ENCODE peak calls at places on chromosomes 5 and 9, in seven cellular contexts. One of them, this sample, is unnamed.
A peak's percentile ranks its signal among the peaks of the same experiment; 100 is the strongest.

GRCh38 chr5:56817306-56817986 is 2.1 kb downstream of the MAP3K1 start:
- DNase-seq in effector memory CD4-positive, alpha-beta T cell: no peak
- DNase-seq in DND-41: no peak
- DNase-seq in PC-3: no peak
- DNase-seq in CD8-positive, alpha-beta T cell: no peak
- DNase-seq in heart right ventricle: no peak
- DNase-seq in spleen: no peak
- DNase-seq in this sample: no peak

GRCh38 chr9:114893622-114894021 is 36.8 kb downstream of the TNFSF8 start:
- DNase-seq in spleen: no peak
- DNase-seq in DND-41: no peak
- DNase-seq in effector memory CD4-positive, alpha-beta T cell: no peak
- DNase-seq in heart right ventricle: no peak
- DNase-seq in CD8-positive, alpha-beta T cell: no peak
- DNase-seq in PC-3: peak; percentile 76
- DNase-seq in this sample: no peak

GRCh38 chr9:129073404-129073803 is 7.5 kb upstream of the DOLPP1 start:
- DNase-seq in heart right ventricle: no peak
- DNase-seq in CD8-positive, alpha-beta T cell: no peak
- DNase-seq in DND-41: no peak
- DNase-seq in spleen: no peak
- DNase-seq in PC-3: no peak
- DNase-seq in effector memory CD4-positive, alpha-beta T cell: no peak
- DNase-seq in this sample: no peak

GRCh38 chr9:99478469-99479027 is 256.5 kb downstream of the SEC61B start:
- DNase-seq in CD8-positive, alpha-beta T cell: no peak
- DNase-seq in spleen: no peak
- DNase-seq in DND-41: no peak
- DNase-seq in heart right ventricle: peak; percentile 60
- DNase-seq in PC-3: no peak
- DNase-seq in effector memory CD4-positive, alpha-beta T cell: no peak
- DNase-seq in this sample: no peak

GRCh38 chr5:172002310-172002709 is 4.1 kb downstream of the FBXW11 start:
- DNase-seq in effector memory CD4-positive, alpha-beta T cell: no peak
- DNase-seq in PC-3: peak; percentile 40
- DNase-seq in DND-41: no peak
- DNase-seq in CD8-positive, alpha-beta T cell: no peak
- DNase-seq in heart right ventricle: no peak
- DNase-seq in spleen: no peak
- DNase-seq in this sample: no peak

GRCh38 chr5:13276143-13276542 is 668.3 kb downstream of the DNAH5 start:
- DNase-seq in effector memory CD4-positive, alpha-beta T cell: no peak
- DNase-seq in DND-41: no peak
- DNase-seq in heart right ventricle: no peak
- DNase-seq in CD8-positive, alpha-beta T cell: no peak
- DNase-seq in spleen: no peak
- DNase-seq in PC-3: peak; percentile 38
- DNase-seq in this sample: no peak

GRCh38 chr5:138188632-138189031 is 9.7 kb downstream of the KIF20A start:
- DNase-seq in PC-3: no peak
- DNase-seq in effector memory CD4-positive, alpha-beta T cell: no peak
- DNase-seq in spleen: no peak
- DNase-seq in CD8-positive, alpha-beta T cell: no peak
- DNase-seq in DND-41: no peak
- DNase-seq in heart right ventricle: no peak
- DNase-seq in this sample: no peak

GRCh38 chr9:37004424-37004935 is 29.6 kb downstream of the PAX5 start:
- DNase-seq in CD8-positive, alpha-beta T cell: no peak
- DNase-seq in DND-41: no peak
- DNase-seq in heart right ventricle: no peak
- DNase-seq in effector memory CD4-positive, alpha-beta T cell: no peak
- DNase-seq in spleen: no peak
- DNase-seq in PC-3: no peak
- DNase-seq in this sample: no peak

GRCh38 chr9:127921592-127922120 is 4.8 kb upstream of the ST6GALNAC4 start:
- DNase-seq in effector memory CD4-positive, alpha-beta T cell: peak; percentile 61
- DNase-seq in PC-3: peak; percentile 62
- DNase-seq in heart right ventricle: peak; percentile 73
- DNase-seq in spleen: peak; percentile 94
- DNase-seq in CD8-positive, alpha-beta T cell: peak; percentile 82
- DNase-seq in DND-41: peak; percentile 68
- DNase-seq in this sample: peak; percentile 90

GRCh38 chr5:116763987-116764866 is 189.6 kb upstream of the SEMA6A start:
- DNase-seq in DND-41: no peak
- DNase-seq in spleen: no peak
- DNase-seq in heart right ventricle: no peak
- DNase-seq in CD8-positive, alpha-beta T cell: no peak
- DNase-seq in PC-3: no peak
- DNase-seq in effector memory CD4-positive, alpha-beta T cell: no peak
- DNase-seq in this sample: no peak

GRCh38 chr9:121485618-121486531 is 13.8 kb downstream of the GGTA1 start:
- DNase-seq in heart right ventricle: no peak
- DNase-seq in spleen: no peak
- DNase-seq in CD8-positive, alpha-beta T cell: no peak
- DNase-seq in DND-41: no peak
- DNase-seq in effector memory CD4-positive, alpha-beta T cell: no peak
- DNase-seq in PC-3: no peak
- DNase-seq in this sample: no peak

GRCh38 chr9:112711050-112711689 is 6.7 kb downstream of the INIP start:
- DNase-seq in DND-41: no peak
- DNase-seq in PC-3: peak; percentile 27
- DNase-seq in spleen: no peak
- DNase-seq in effector memory CD4-positive, alpha-beta T cell: no peak
- DNase-seq in CD8-positive, alpha-beta T cell: no peak
- DNase-seq in heart right ventricle: no peak
- DNase-seq in this sample: peak; percentile 55

GRCh38 chr9:127897194-127897692 is 2.2 kb downstream of the ST6GALNAC6 start:
- DNase-seq in DND-41: no peak
- DNase-seq in effector memory CD4-positive, alpha-beta T cell: no peak
- DNase-seq in CD8-positive, alpha-beta T cell: no peak
- DNase-seq in PC-3: no peak
- DNase-seq in heart right ventricle: peak; percentile 87
- DNase-seq in spleen: peak; percentile 81
- DNase-seq in this sample: peak; percentile 98

GRCh38 chr9:421896-422295 is 207.2 kb downstream of the DOCK8 start:
- DNase-seq in effector memory CD4-positive, alpha-beta T cell: no peak
- DNase-seq in PC-3: no peak
- DNase-seq in spleen: no peak
- DNase-seq in CD8-positive, alpha-beta T cell: no peak
- DNase-seq in DND-41: no peak
- DNase-seq in heart right ventricle: no peak
- DNase-seq in this sample: no peak

GRCh38 chr5:172778223-172778814 is 7.3 kb upstream of the DUSP1 start:
- DNase-seq in PC-3: peak; percentile 92
- DNase-seq in spleen: no peak
- DNase-seq in CD8-positive, alpha-beta T cell: no peak
- DNase-seq in DND-41: no peak
- DNase-seq in heart right ventricle: no peak
- DNase-seq in effector memory CD4-positive, alpha-beta T cell: no peak
- DNase-seq in this sample: peak; percentile 73

GRCh38 chr9:131682261-131682660 is 57.6 kb downstream of the RAPGEF1 start:
- DNase-seq in PC-3: no peak
- DNase-seq in CD8-positive, alpha-beta T cell: no peak
- DNase-seq in DND-41: no peak
- DNase-seq in heart right ventricle: no peak
- DNase-seq in effector memory CD4-positive, alpha-beta T cell: no peak
- DNase-seq in spleen: no peak
- DNase-seq in this sample: no peak

GRCh38 chr5:10596310-10596703 is 32.4 kb downstream of the ANKRD33B start:
- DNase-seq in CD8-positive, alpha-beta T cell: no peak
- DNase-seq in PC-3: no peak
- DNase-seq in spleen: no peak
- DNase-seq in effector memory CD4-positive, alpha-beta T cell: no peak
- DNase-seq in DND-41: no peak
- DNase-seq in heart right ventricle: no peak
- DNase-seq in this sample: no peak

GRCh38 chr9:118439446-118439845 is 735.2 kb downstream of the TLR4 start:
- DNase-seq in effector memory CD4-positive, alpha-beta T cell: no peak
- DNase-seq in PC-3: no peak
- DNase-seq in heart right ventricle: no peak
- DNase-seq in CD8-positive, alpha-beta T cell: no peak
- DNase-seq in spleen: no peak
- DNase-seq in DND-41: no peak
- DNase-seq in this sample: no peak

GRCh38 chr5:146962801-146963355 is 84.3 kb upstream of the PPP2R2B start:
- DNase-seq in spleen: no peak
- DNase-seq in CD8-positive, alpha-beta T cell: no peak
- DNase-seq in effector memory CD4-positive, alpha-beta T cell: no peak
- DNase-seq in heart right ventricle: no peak
- DNase-seq in PC-3: peak; percentile 46
- DNase-seq in DND-41: no peak
- DNase-seq in this sample: no peak

GRCh38 chr5:88405783-88406182 is 137.1 kb upstream of the TMEM161B start:
- DNase-seq in effector memory CD4-positive, alpha-beta T cell: no peak
- DNase-seq in heart right ventricle: no peak
- DNase-seq in DND-41: no peak
- DNase-seq in PC-3: peak; percentile 63
- DNase-seq in CD8-positive, alpha-beta T cell: no peak
- DNase-seq in spleen: no peak
- DNase-seq in this sample: no peak

GRCh38 chr9:130461218-130461630 is 16.5 kb downstream of the ASS1 start:
- DNase-seq in effector memory CD4-positive, alpha-beta T cell: peak; percentile 49
- DNase-seq in spleen: peak; percentile 89
- DNase-seq in DND-41: peak; percentile 65
- DNase-seq in heart right ventricle: peak; percentile 48
- DNase-seq in CD8-positive, alpha-beta T cell: peak; percentile 68
- DNase-seq in PC-3: peak; percentile 60
- DNase-seq in this sample: peak; percentile 91

GRCh38 chr5:142816577-142816976 is 46.4 kb downstream of the ARHGAP26 start:
- DNase-seq in heart right ventricle: peak; percentile 56
- DNase-seq in spleen: no peak
- DNase-seq in CD8-positive, alpha-beta T cell: no peak
- DNase-seq in DND-41: no peak
- DNase-seq in PC-3: peak; percentile 20
- DNase-seq in effector memory CD4-positive, alpha-beta T cell: no peak
- DNase-seq in this sample: no peak
- H3K27ac ChIP-seq in heart right ventricle: peak overlapping the region; percentile 48
- H3K27ac ChIP-seq in spleen: no peak overlapping the region
- H3K27ac ChIP-seq in CD8-positive, alpha-beta T cell: no peak overlapping the region
- H3K27ac ChIP-seq in DND-41: no peak overlapping the region
- H3K27ac ChIP-seq in PC-3: no peak overlapping the region
- H3K27ac ChIP-seq in effector memory CD4-positive, alpha-beta T cell: no peak overlapping the region
- H3K27ac ChIP-seq in this sample: no peak overlapping the region

GRCh38 chr5:36447776-36448175 is 146.1 kb upstream of the RANBP3L start:
- DNase-seq in DND-41: no peak
- DNase-seq in CD8-positive, alpha-beta T cell: no peak
- DNase-seq in PC-3: peak; percentile 75
- DNase-seq in spleen: no peak
- DNase-seq in heart right ventricle: no peak
- DNase-seq in effector memory CD4-positive, alpha-beta T cell: no peak
- DNase-seq in this sample: no peak
- H3K4me1 ChIP-seq in DND-41: no peaks in the 10 kb centered on the region
- H3K4me1 ChIP-seq in CD8-positive, alpha-beta T cell: no peaks in the 10 kb centered on the region
- H3K4me1 ChIP-seq in PC-3: peaks cover 45% of the 10 kb centered on the region
- H3K4me1 ChIP-seq in spleen: no peaks in the 10 kb centered on the region
- H3K4me1 ChIP-seq in heart right ventricle: no peaks in the 10 kb centered on the region
- H3K4me1 ChIP-seq in effector memory CD4-positive, alpha-beta T cell: no peaks in the 10 kb centered on the region
- H3K4me1 ChIP-seq in this sample: peaks cover 16% of the 10 kb centered on the region

GRCh38 chr5:170293273-170293672 is 4.3 kb downstream of the LCP2 start:
- DNase-seq in effector memory CD4-positive, alpha-beta T cell: peak; percentile 70
- DNase-seq in PC-3: no peak
- DNase-seq in DND-41: no peak
- DNase-seq in spleen: peak; percentile 94
- DNase-seq in CD8-positive, alpha-beta T cell: no peak
- DNase-seq in heart right ventricle: no peak
- DNase-seq in this sample: no peak
- H3K4me3 ChIP-seq in effector memory CD4-positive, alpha-beta T cell: peak overlapping the region; percentile 98
- H3K4me3 ChIP-seq in PC-3: no peak overlapping the region
- H3K4me3 ChIP-seq in DND-41: no peak overlapping the region
- H3K4me3 ChIP-seq in spleen: no peak overlapping the region
- H3K4me3 ChIP-seq in CD8-positive, alpha-beta T cell: peak overlapping the region; percentile 87
- H3K4me3 ChIP-seq in heart right ventricle: no peak overlapping the region
- H3K4me3 ChIP-seq in this sample: no peak overlapping the region

GRCh38 chr5:163094492-163095180 is 342.8 kb upstream of the CCNG1 start:
- DNase-seq in spleen: no peak
- DNase-seq in CD8-positive, alpha-beta T cell: no peak
- DNase-seq in heart right ventricle: no peak
- DNase-seq in effector memory CD4-positive, alpha-beta T cell: no peak
- DNase-seq in DND-41: no peak
- DNase-seq in PC-3: no peak
- DNase-seq in this sample: no peak
- H3K27ac ChIP-seq in spleen: no peak overlapping the region
- H3K27ac ChIP-seq in CD8-positive, alpha-beta T cell: no peak overlapping the region
- H3K27ac ChIP-seq in heart right ventricle: no peak overlapping the region
- H3K27ac ChIP-seq in effector memory CD4-positive, alpha-beta T cell: no peak overlapping the region
- H3K27ac ChIP-seq in DND-41: no peak overlapping the region
- H3K27ac ChIP-seq in PC-3: no peak overlapping the region
- H3K27ac ChIP-seq in this sample: no peak overlapping the region

DNA sequence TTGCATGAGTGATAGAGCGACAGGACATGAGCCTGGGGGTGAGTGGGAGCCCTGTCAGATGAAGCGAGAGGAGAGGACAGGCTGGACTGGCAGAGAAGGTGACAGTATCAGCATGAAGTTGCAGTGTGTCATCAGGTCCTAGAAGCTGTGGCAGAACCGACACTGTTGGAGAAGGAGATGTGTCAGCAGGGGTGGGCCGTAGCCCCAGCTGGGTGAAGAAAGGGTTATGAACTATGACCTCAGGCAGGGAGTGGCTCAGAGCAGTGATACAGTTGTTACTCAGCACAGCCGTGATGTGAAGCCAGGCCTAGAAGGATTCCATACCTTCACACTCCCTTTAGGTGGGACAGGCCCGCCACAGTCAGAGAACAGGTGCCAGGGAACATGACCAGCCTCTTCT is 7.6 kb downstream of the PCYOX1L start:
- DNase-seq in DND-41: no peak
- DNase-seq in heart right ventricle: no peak
- DNase-seq in PC-3: no peak
- DNase-seq in spleen: no peak
- DNase-seq in CD8-positive, alpha-beta T cell: no peak
- DNase-seq in effector memory CD4-positive, alpha-beta T cell: no peak
- DNase-seq in this sample: peak; percentile 22
- H3K4me1 ChIP-seq in DND-41: no peaks in the 10 kb centered on the region
- H3K4me1 ChIP-seq in heart right ventricle: no peaks in the 10 kb centered on the region
- H3K4me1 ChIP-seq in PC-3: no peaks in the 10 kb centered on the region
- H3K4me1 ChIP-seq in spleen: no peaks in the 10 kb centered on the region
- H3K4me1 ChIP-seq in CD8-positive, alpha-beta T cell: peaks cover 10% of the 10 kb centered on the region
- H3K4me1 ChIP-seq in effector memory CD4-positive, alpha-beta T cell: peaks cover 9% of the 10 kb centered on the region
- H3K4me1 ChIP-seq in this sample: no peaks in the 10 kb centered on the region

GRCh38 chr5:96855041-96855872 is 21.0 kb upstream of the ERAP2 start:
- DNase-seq in PC-3: peak; percentile 94
- DNase-seq in spleen: no peak
- DNase-seq in heart right ventricle: no peak
- DNase-seq in DND-41: no peak
- DNase-seq in effector memory CD4-positive, alpha-beta T cell: no peak
- DNase-seq in CD8-positive, alpha-beta T cell: no peak
- DNase-seq in this sample: no peak
- H3K4me3 ChIP-seq in PC-3: peak overlapping the region; percentile 58
- H3K4me3 ChIP-seq in spleen: no peak overlapping the region
- H3K4me3 ChIP-seq in heart right ventricle: no peak overlapping the region
- H3K4me3 ChIP-seq in DND-41: no peak overlapping the region
- H3K4me3 ChIP-seq in effector memory CD4-positive, alpha-beta T cell: no peak overlapping the region
- H3K4me3 ChIP-seq in CD8-positive, alpha-beta T cell: no peak overlapping the region
- H3K4me3 ChIP-seq in this sample: no peak overlapping the region

GRCh38 chr9:7149258-7149657 is 391.5 kb downstream of the KDM4C start:
- DNase-seq in spleen: peak; percentile 69
- DNase-seq in heart right ventricle: no peak
- DNase-seq in CD8-positive, alpha-beta T cell: no peak
- DNase-seq in PC-3: no peak
- DNase-seq in effector memory CD4-positive, alpha-beta T cell: no peak
- DNase-seq in DND-41: no peak
- DNase-seq in this sample: no peak
- H3K27ac ChIP-seq in spleen: no peak overlapping the region
- H3K27ac ChIP-seq in heart right ventricle: no peak overlapping the region
- H3K27ac ChIP-seq in CD8-positive, alpha-beta T cell: no peak overlapping the region
- H3K27ac ChIP-seq in PC-3: no peak overlapping the region
- H3K27ac ChIP-seq in effector memory CD4-positive, alpha-beta T cell: no peak overlapping the region
- H3K27ac ChIP-seq in DND-41: no peak overlapping the region
- H3K27ac ChIP-seq in this sample: no peak overlapping the region